ENCODE peak calls at places on chromosomes 7 and 10, in five cellular contexts. N is neural crest cell; L is NCI-H345; X is CD8-positive, alpha-beta memory T cell; O is AML-193. K is an unnamed sample.
A peak's percentile ranks its signal among the peaks of the same experiment; 100 is the strongest.

GRCh38 chr7:101550641-101551531 is 78.2 kb downstream of the MYL10 start:
- DNase-seq in N (peak; percentile 55), L (no peak), X (peak; percentile 37), O (no peak), K (no peak)

GRCh38 chr10:95524358-95525032 is 36.7 kb downstream of the SORBS1 start:
- DNase-seq in N (no peak), L (no peak), X (no peak), O (no peak), K (no peak)

GRCh38 chr10:74118794-74119193 is 31.8 kb downstream of the AP3M1 start:
- DNase-seq in N (no peak), L (no peak), X (no peak), O (no peak), K (no peak)

GRCh38 chr10:120156614-120157274 is 264.2 kb downstream of the SEC23IP start:
- DNase-seq in N (no peak), L (no peak), X (no peak), O (no peak), K (peak; percentile 61)

GRCh38 chr10:43225787-43226153 is 41.1 kb downstream of the RASGEF1A start:
- DNase-seq in N (no peak), L (no peak), X (peak; percentile 71), O (no peak), K (no peak)

GRCh38 chr10:61271127-61271780 is 181.9 kb downstream of the TMEM26 start:
- DNase-seq in N (no peak), L (no peak), X (no peak), O (no peak), K (no peak)

GRCh38 chr10:3955954-3956617 is 171.1 kb upstream of the KLF6 start:
- DNase-seq in N (no peak), L (peak; percentile 91), X (no peak), O (no peak), K (peak; percentile 1)

GRCh38 chr10:60336901-60337630 is 52.6 kb downstream of the ANK3 start:
- DNase-seq in N (no peak), L (no peak), X (no peak), O (no peak), K (no peak)

GRCh38 chr10:33703897-33704825 is 369.7 kb upstream of the NRP1 start:
- DNase-seq in N (no peak), L (no peak), X (no peak), O (no peak), K (no peak)

GRCh38 chr10:127048630-127049029 is 143.4 kb downstream of the DOCK1 start:
- DNase-seq in N (no peak), L (no peak), X (no peak), O (no peak), K (no peak)

GRCh38 chr10:118723467-118723866 is 31.3 kb downstream of the CACUL1 start:
- DNase-seq in N (no peak), L (no peak), X (no peak), O (no peak), K (no peak)

GRCh38 chr7:22842973-22843372 is 20.3 kb upstream of the TOMM7 start:
- DNase-seq in N (no peak), L (no peak), X (no peak), O (no peak), K (no peak)

GRCh38 chr10:1367938-1368697 is 311.9 kb downstream of the WDR37 start:
- DNase-seq in N (no peak), L (no peak), X (no peak), O (no peak), K (no peak)

GRCh38 chr10:131843089-131843595 is 57.7 kb upstream of the PPP2R2D start:
- DNase-seq in N (no peak), L (no peak), X (no peak), O (no peak), K (no peak)

GRCh38 chr10:26738354-26738753 is 40.9 kb downstream of the PDSS1 start:
- DNase-seq in N (no peak), L (no peak), X (no peak), O (no peak), K (no peak)

GRCh38 chr10:72272689-72273409 is 875 bp upstream of the DDIT4 start:
- DNase-seq in N (peak; percentile 64), L (peak; percentile 75), X (no peak), O (peak; percentile 44), K (peak; percentile 65)

GRCh38 chr7:126541416-126541815 is 711.3 kb downstream of the GRM8 start:
- DNase-seq in N (no peak), L (no peak), X (no peak), O (no peak), K (no peak)

GRCh38 chr10:35896011-35896410 is 253.9 kb upstream of the FZD8 start:
- DNase-seq in N (no peak), L (no peak), X (no peak), O (no peak), K (no peak)

GRCh38 chr10:9262770-9263169 is 1208.3 kb downstream of the GATA3 start:
- DNase-seq in N (no peak), L (no peak), X (no peak), O (no peak), K (no peak)

GRCh38 chr7:116298576-116298975 is 88.2 kb downstream of the TES start:
- DNase-seq in N (no peak), L (no peak), X (no peak), O (no peak), K (no peak)

GRCh38 chr10:116765549-116766162 is 23.3 kb upstream of the HSPA12A start:
- DNase-seq in N (no peak), L (no peak), X (no peak), O (peak; percentile 37), K (no peak)

GRCh38 chr7:116324582-116324981 is 114.2 kb downstream of the TES start:
- DNase-seq in N (no peak), L (no peak), X (no peak), O (no peak), K (no peak)

GRCh38 chr10:79334573-79334972 is 12.7 kb upstream of the PPIF start:
- DNase-seq in N (no peak), L (no peak), X (no peak), O (no peak), K (no peak)

GRCh38 chr7:2242541-2243482 is 786 bp downstream of the NUDT1 start:
- DNase-seq in N (no peak), L (peak; percentile 14), X (no peak), O (peak; percentile 41), K (no peak)

GRCh38 chr7:69708857-69709256 is 110.6 kb downstream of the AUTS2 start:
- DNase-seq in N (no peak), L (peak; percentile 61), X (no peak), O (no peak), K (peak; percentile 6)

GRCh38 chr10:131573256-131574215 is 262.0 kb upstream of the TCERG1L start:
- DNase-seq in N (no peak), L (no peak), X (no peak), O (no peak), K (no peak)

GRCh38 chr10:102115775-102116174 is 4.4 kb downstream of the LDB1 start:
- DNase-seq in N (no peak), L (no peak), X (no peak), O (peak; percentile 48), K (no peak)

GRCh38 chr10:79308969-79309665 is 38.2 kb upstream of the PPIF start:
- DNase-seq in N (no peak), L (no peak), X (no peak), O (no peak), K (no peak)

GRCh38 chr10:57303567-57303966 is 942.5 kb upstream of the ZWINT start:
- DNase-seq in N (no peak), L (no peak), X (no peak), O (no peak), K (no peak)

GRCh38 chr7:128197989-128198580 is 43.0 kb upstream of the LEP start:
- DNase-seq in N (no peak), L (no peak), X (no peak), O (no peak), K (no peak)

GRCh38 chr7:29987083-29987482 is 2.5 kb downstream of the SCRN1 start:
- DNase-seq in N (no peak), L (no peak), X (no peak), O (no peak), K (no peak)

GRCh38 chr7:116863168-116863670 is 832 bp downstream of the CAPZA2 start:
- DNase-seq in N (no peak), L (peak; percentile 29), X (peak; percentile 47), O (peak; percentile 36), K (peak; percentile 6)

GRCh38 chr10:68096913-68097509 is 12.3 kb upstream of the MYPN start:
- DNase-seq in N (no peak), L (no peak), X (no peak), O (no peak), K (peak; percentile 6)

GRCh38 chr10:10911471-10911921 is 106.2 kb upstream of the CELF2 start:
- DNase-seq in N (peak; percentile 5), L (no peak), X (no peak), O (no peak), K (no peak)

GRCh38 chr10:75475470-75476182 is 44.2 kb downstream of the LRMDA start:
- DNase-seq in N (no peak), L (no peak), X (no peak), O (no peak), K (no peak)